ENCODE peak calls at places on chromosomes 1 and 21, in four cellular contexts. P is H1, Y is IMR-90, E is HCT116. K is an unnamed sample.

GRCh38 chr21:38303300-38303699 is 46.5 kb downstream of the KCNJ15 start:
- DNase-seq in Y (peak), E (no peak), P (no peak), K (peak)

GRCh38 chr1:222064388-222065201 is 322.7 kb upstream of the DUSP10 start:
- DNase-seq in E (no peak), P (no peak), Y (peak), K (no peak)

GRCh38 chr1:24727490-24728214 is 17.6 kb upstream of the CLIC4 start:
- DNase-seq in P (no peak), E (no peak), Y (peak), K (no peak)

GRCh38 chr21:34992736-34993135 is 56.4 kb downstream of the RUNX1 start:
- DNase-seq in Y (peak), E (no peak), P (no peak), K (no peak)

GRCh38 chr1:184113251-184113650 is 61.7 kb downstream of the TSEN15 start:
- DNase-seq in Y (no peak), P (no peak), E (no peak), K (no peak)

GRCh38 chr1:103986792-103987191 is 237.1 kb downstream of the AMY1C start:
- DNase-seq in E (no peak), Y (no peak), P (no peak), K (no peak)

GRCh38 chr1:3024588-3024987 is 3.3 kb downstream of the ACTRT2 start:
- DNase-seq in Y (no peak), P (no peak), E (no peak), K (no peak)

GRCh38 chr1:39788758-39789570 is at the start of gene BMP8B:
- DNase-seq in E (peak), P (no peak), Y (no peak), K (peak)

GRCh38 chr1:196873385-196873784 is 14.5 kb upstream of the CFHR4 start:
- DNase-seq in Y (no peak), P (no peak), E (no peak), K (no peak)

GRCh38 chr1:109539676-109540075 is at the start of gene GPR61:
- DNase-seq in P (no peak), Y (no peak), E (no peak), K (no peak)

GRCh38 chr1:107965112-107965991 is at the start of gene VAV3:
- DNase-seq in Y (peak), E (no peak), P (peak), K (peak)

GRCh38 chr1:110087812-110088738 is 17.6 kb upstream of the ALX3 start:
- DNase-seq in P (no peak), E (peak), Y (peak), K (peak)

GRCh38 chr1:242586355-242586670 is 61.8 kb upstream of the PLD5 start:
- DNase-seq in Y (no peak), E (no peak), P (no peak), K (no peak)

GRCh38 chr1:231383159-231383855 is 38.8 kb downstream of the EGLN1 start:
- DNase-seq in P (no peak), E (no peak), Y (no peak), K (no peak)

GRCh38 chr1:2983319-2983705 is 38.0 kb upstream of the ACTRT2 start:
- DNase-seq in Y (no peak), P (no peak), E (no peak), K (no peak)

GRCh38 chr1:238331557-238331956 is 440.8 kb upstream of the ZP4 start:
- DNase-seq in Y (no peak), P (no peak), E (no peak), K (no peak)

GRCh38 chr1:6961289-6961688 is 176.0 kb downstream of the CAMTA1 start:
- DNase-seq in E (no peak), P (no peak), Y (no peak), K (no peak)

GRCh38 chr1:163195728-163196448 is 6.8 kb downstream of the RGS5 start:
- DNase-seq in Y (peak), P (no peak), E (peak), K (no peak)

GRCh38 chr1:179089827-179090482 is 8.1 kb downstream of the TOR3A start:
- DNase-seq in E (no peak), P (no peak), Y (no peak), K (no peak)

GRCh38 chr1:100883963-100884362 is 10.7 kb downstream of the EXTL2 start:
- DNase-seq in E (no peak), P (no peak), Y (peak), K (peak)

GRCh38 chr1:176009951-176010350 is 197.1 kb downstream of the COP1 start:
- DNase-seq in Y (no peak), P (no peak), E (no peak), K (no peak)

GRCh38 chr1:197838836-197839235 is 63.6 kb upstream of the DENND1B start:
- DNase-seq in P (no peak), E (peak), Y (peak), K (peak)

GRCh38 chr1:111570781-111571181 is 48.8 kb upstream of the RAP1A start:
- DNase-seq in P (no peak), E (peak), Y (peak), K (no peak)

GRCh38 chr1:21289700-21290545 is at the start of gene ECE1:
- DNase-seq in Y (no peak), E (no peak), P (no peak), K (peak)

GRCh38 chr21:46092026-46092764 is 5.7 kb upstream of the COL6A2 start:
- DNase-seq in P (no peak), E (no peak), Y (peak), K (no peak)

GRCh38 chr1:201002510-201002909 is 21.0 kb downstream of the KIF21B start:
- DNase-seq in P (no peak), Y (no peak), E (no peak), K (no peak)

GRCh38 chr1:151282883-151283725 is 1.0 kb downstream of the ZNF687 start:
- DNase-seq in Y (no peak), P (no peak), E (no peak), K (peak)

GRCh38 chr1:178232949-178233348 is 139.0 kb downstream of the RASAL2 start:
- DNase-seq in P (no peak), Y (peak), E (no peak), K (no peak)

GRCh38 chr1:31715097-31715872 is 11.5 kb upstream of the COL16A1 start:
- DNase-seq in E (peak), P (peak), Y (peak), K (peak)
- TF ChIP-seq RAD21 in E (peak), P (peak), Y (peak), K (peak)

DNA sequence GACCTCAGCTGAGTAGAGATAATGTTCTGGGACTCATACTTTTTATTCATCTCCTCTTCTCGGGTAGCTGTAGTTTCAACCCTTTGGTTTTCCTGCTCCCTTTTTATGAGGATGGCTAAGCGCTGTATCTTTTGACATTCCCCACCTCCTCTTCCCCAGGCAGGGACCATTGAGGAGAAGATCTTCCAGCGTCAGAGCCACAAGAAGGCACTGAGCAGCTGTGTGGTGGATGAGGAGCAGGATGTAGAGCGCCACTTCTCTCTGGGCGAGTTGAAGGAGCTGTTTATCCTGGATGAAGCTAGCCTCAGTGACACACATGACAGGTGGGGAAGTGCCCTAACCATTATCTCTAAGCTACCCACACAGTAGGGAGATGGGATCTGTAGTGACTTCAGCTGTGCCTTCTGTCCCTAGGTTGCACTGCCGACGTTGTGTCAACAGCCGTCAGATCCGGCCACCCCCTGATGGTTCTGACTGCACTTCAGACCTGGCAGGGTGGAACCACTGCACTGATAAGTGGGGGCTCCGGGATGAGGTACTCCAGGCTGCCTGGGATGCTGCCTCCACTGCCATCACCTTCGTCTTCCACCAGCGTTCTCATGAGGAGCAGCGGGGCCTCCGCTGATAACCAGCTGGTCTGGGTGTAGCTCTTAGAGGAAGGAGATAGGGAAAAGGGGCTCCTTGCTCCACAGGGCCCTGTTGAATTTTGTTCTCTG is 25.6 kb downstream of the LRRC41 start:
- DNase-seq in P (no peak), Y (no peak), E (no peak), K (no peak)
- TF ChIP-seq POLR2A in P (no peak), Y (no peak), E (no peak), K (no peak)

DNA sequence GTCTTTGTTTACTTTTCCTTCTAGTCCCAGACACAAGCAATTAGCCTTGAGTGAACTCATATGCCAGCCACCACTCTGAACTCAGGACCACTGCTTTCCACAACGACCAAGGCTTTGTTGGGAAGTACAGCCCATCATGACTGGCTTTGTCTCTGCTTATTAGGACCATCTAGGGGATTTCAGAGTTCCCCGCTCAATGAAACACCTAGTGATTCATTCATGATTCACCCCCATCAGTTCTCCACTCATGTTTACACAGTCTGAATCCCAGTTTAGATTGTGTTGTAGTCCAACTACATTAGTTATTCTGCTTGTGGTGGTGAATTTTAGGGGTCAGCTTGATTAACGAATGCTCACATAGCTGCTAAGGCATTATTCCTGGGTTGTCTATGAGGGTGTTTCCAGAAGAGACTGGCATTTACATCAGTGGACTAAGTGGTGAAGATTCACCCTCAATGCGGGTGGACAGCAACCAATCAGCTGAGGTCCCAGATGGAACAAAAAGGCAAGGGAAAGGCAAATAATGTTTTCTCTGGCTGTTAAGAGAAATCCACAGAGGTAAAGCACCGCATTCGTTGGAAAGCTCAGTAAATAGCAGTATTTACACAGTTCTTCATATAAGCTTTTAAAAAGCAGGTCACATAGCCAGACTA is 122.7 kb downstream of the RGS21 start:
- DNase-seq in P (no peak), Y (peak), E (no peak), K (peak)
- TF ChIP-seq CEBPB in P (no peak), Y (peak), E (no peak), K (no peak)

GRCh38 chr1:57796609-57797008 is 372.7 kb upstream of the DAB1 start:
- DNase-seq in E (no peak), P (no peak), Y (no peak), K (no peak)
- TF ChIP-seq RAD21 in E (no peak), P (no peak), Y (no peak), K (no peak)

DNA sequence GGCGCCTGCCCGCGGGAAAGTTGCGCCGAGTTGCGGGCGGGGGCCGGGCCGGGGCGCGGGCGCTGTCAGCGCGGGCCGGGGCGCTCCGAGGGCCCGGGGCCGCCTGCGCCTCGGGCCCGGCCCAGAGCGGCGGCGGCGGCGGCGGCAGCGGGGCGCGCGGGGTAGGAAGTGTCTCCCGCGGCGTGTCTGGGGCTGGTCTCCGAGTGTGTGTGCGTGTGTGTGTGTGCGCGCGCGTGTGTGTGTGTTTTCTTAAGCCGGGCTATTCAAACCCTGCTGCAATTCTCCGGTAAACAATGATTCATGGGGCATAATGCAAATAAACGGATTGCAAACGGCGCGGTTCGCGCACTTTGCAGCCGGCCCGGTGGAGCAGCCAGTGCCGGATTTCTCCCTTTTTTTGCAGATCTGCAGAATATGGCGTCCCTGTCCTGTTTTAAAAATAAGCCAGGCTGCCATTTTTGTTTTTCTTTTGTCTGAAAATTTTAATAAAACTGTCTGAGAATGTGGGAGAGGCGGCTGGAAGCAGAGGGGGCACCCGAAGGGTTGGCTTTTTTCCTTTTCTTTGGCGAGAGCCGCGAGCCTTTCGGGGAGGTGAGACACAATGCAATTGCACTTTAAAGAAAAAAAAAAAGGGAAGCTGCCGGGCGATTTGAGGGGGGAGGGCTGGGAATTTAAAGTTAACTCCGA is 552 bp downstream of the ZNF362 start:
- DNase-seq in Y (peak), E (peak), P (no peak), K (peak)
- TF ChIP-seq POLR2A in Y (no peak), E (no peak), P (no peak), K (peak)

GRCh38 chr1:64984106-64984505 is 17.8 kb upstream of the JAK1 start:
- DNase-seq in E (no peak), Y (no peak), P (no peak), K (no peak)

GRCh38 chr1:64984737-64985136 is 18.4 kb upstream of the JAK1 start:
- DNase-seq in P (no peak), Y (no peak), E (no peak), K (no peak)

GRCh38 chr1:64982134-64982533 is 15.8 kb upstream of the JAK1 start:
- DNase-seq in Y (no peak), P (no peak), E (no peak), K (peak)

GRCh38 chr1:64983110-64983509 is 16.8 kb upstream of the JAK1 start:
- DNase-seq in E (no peak), P (no peak), Y (peak), K (peak)

DNA sequence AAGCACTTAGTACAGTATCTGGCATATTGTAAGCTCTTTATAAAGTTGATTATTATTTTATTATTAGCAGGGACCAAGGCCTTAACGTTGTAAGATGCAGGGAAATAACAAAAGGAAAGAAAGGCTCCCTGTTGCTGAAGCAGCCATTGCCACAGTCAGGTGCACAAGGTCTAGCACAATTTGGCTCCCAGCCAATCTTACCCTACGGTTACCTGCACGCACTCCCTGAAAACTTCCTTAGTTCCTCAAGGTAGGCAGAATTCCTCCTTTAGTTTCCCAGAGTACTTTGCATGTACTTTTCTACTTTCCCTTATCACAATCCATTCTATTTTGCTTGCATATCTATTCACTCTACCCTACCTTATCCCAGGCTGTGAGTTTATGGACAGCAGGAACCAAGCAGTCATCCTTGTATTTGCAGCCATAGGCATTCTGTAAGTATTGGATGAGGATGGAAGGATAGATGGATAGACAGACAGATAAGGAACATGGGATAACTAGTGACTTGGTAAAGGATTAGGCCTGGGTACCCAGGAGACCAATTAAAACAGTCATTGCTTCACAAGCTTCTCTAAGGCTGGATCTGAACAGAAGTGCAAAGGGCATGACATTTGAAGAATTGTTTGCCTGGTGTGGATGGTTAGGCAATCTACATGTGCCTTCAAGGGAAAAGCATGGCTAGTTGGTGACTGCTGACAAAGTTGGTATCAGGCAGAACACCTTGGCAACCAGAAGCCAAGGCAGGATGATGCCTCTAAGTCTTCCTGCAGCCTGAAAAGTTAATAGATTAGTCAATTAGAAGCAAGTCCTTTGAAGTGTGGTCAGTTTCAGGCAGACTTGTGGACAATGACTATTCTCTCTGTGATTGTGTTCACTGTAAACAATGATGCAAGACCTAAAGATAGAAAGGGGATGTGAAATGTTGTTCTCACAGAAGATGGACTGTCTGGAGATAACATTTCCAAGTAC is 20.8 kb upstream of the JAK1 start:
- DNase-seq in E (no peak), Y (peak), P (no peak), K (peak)
- TF ChIP-seq CEBPB in E (no peak), Y (peak), P (no peak), K (peak)

GRCh38 chr1:42922687-42923366 is 35.8 kb downstream of the SLC2A1 start:
- DNase-seq in Y (peak), E (peak), P (peak), K (peak)
- TF ChIP-seq RAD21 in Y (peak), E (no peak), P (peak), K (peak)

DNA sequence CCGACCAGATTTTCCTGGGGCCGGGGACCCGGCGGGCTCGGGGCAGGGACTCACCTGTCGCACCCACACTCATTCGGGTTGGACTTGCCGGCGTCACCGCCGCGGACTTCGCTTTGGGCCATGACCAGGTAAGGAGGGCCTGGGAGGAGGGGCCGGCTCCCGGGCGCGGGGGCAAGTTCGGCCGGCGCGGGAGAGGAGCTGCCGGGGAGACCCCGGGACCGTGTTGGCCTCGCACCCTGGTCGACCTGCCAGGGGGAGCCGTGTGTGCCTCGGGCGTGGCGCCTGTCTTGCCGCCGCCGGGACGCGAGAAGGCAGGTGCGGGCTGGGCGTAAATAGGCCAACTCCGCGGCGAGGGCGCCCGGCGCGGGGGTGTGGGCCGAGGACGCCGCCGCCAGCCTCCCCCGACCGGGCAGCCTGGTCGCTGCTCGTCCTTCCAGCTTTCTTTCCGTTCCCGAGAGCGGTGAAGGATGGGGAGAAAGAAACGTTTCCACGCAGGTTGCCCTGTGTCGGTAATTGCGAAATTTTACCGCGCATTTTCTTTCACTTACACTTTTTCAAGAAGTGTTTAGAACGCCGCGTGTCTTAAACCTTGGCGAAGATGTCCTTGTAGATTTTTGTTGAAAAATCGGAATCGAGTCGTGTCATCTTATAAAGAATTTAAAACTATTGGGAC is 560 bp downstream of the USP1 start:
- DNase-seq in Y (no peak), E (no peak), P (no peak), K (no peak)
- TF ChIP-seq POLR2A in Y (no peak), E (no peak), P (no peak), K (no peak)

K was measured in A549.